ENCODE peak calls at places on chromosomes 5 and 9, in six cellular contexts. One of them, this sample, is unnamed.

GRCh38 chr5:130890610-130891009 is 274.4 kb downstream of the HINT1 start:
- DNase-seq in AG08395: no peak
- DNase-seq in left cardiac atrium: no peak
- DNase-seq in cerebellum: no peak
- DNase-seq in activated CD8-positive, alpha-beta T cell treated with anti-CD3 and anti-CD28 coated beads for 36 hours: no peak
- DNase-seq in fibroblast of mammary gland: no peak
- DNase-seq in this sample: no peak

GRCh38 chr5:59588922-59589321 is 304.6 kb downstream of the PDE4D start:
- DNase-seq in AG08395: peak
- DNase-seq in left cardiac atrium: no peak
- DNase-seq in cerebellum: no peak
- DNase-seq in activated CD8-positive, alpha-beta T cell treated with anti-CD3 and anti-CD28 coated beads for 36 hours: no peak
- DNase-seq in fibroblast of mammary gland: peak
- DNase-seq in this sample: no peak

GRCh38 chr9:36392489-36392888 is 7.6 kb downstream of the RNF38 start:
- DNase-seq in AG08395: no peak
- DNase-seq in left cardiac atrium: no peak
- DNase-seq in cerebellum: no peak
- DNase-seq in activated CD8-positive, alpha-beta T cell treated with anti-CD3 and anti-CD28 coated beads for 36 hours: no peak
- DNase-seq in fibroblast of mammary gland: no peak
- DNase-seq in this sample: no peak

GRCh38 chr9:5884191-5884590 is 6.5 kb upstream of the MLANA start:
- DNase-seq in AG08395: no peak
- DNase-seq in left cardiac atrium: no peak
- DNase-seq in cerebellum: no peak
- DNase-seq in activated CD8-positive, alpha-beta T cell treated with anti-CD3 and anti-CD28 coated beads for 36 hours: no peak
- DNase-seq in fibroblast of mammary gland: no peak
- DNase-seq in this sample: no peak

GRCh38 chr5:3320317-3320865 is 275.2 kb upstream of the IRX1 start:
- DNase-seq in AG08395: peak
- DNase-seq in left cardiac atrium: no peak
- DNase-seq in cerebellum: no peak
- DNase-seq in activated CD8-positive, alpha-beta T cell treated with anti-CD3 and anti-CD28 coated beads for 36 hours: no peak
- DNase-seq in fibroblast of mammary gland: no peak
- DNase-seq in this sample: peak

GRCh38 chr5:52690236-52690685 is 97.5 kb upstream of the ITGA1 start:
- DNase-seq in AG08395: no peak
- DNase-seq in left cardiac atrium: no peak
- DNase-seq in cerebellum: no peak
- DNase-seq in activated CD8-positive, alpha-beta T cell treated with anti-CD3 and anti-CD28 coated beads for 36 hours: no peak
- DNase-seq in fibroblast of mammary gland: peak
- DNase-seq in this sample: no peak

GRCh38 chr9:133735415-133735775 is 2.8 kb downstream of the SARDH start:
- DNase-seq in AG08395: no peak
- DNase-seq in left cardiac atrium: no peak
- DNase-seq in cerebellum: no peak
- DNase-seq in activated CD8-positive, alpha-beta T cell treated with anti-CD3 and anti-CD28 coated beads for 36 hours: no peak
- DNase-seq in fibroblast of mammary gland: no peak
- DNase-seq in this sample: no peak

GRCh38 chr5:545641-546375 is 21.6 kb upstream of the SLC9A3 start:
- DNase-seq in AG08395: no peak
- DNase-seq in left cardiac atrium: peak
- DNase-seq in cerebellum: no peak
- DNase-seq in activated CD8-positive, alpha-beta T cell treated with anti-CD3 and anti-CD28 coated beads for 36 hours: no peak
- DNase-seq in fibroblast of mammary gland: no peak
- DNase-seq in this sample: no peak

GRCh38 chr9:91033802-91034201 is 232.2 kb downstream of the SYK start:
- DNase-seq in AG08395: no peak
- DNase-seq in left cardiac atrium: no peak
- DNase-seq in cerebellum: no peak
- DNase-seq in activated CD8-positive, alpha-beta T cell treated with anti-CD3 and anti-CD28 coated beads for 36 hours: peak
- DNase-seq in fibroblast of mammary gland: peak
- DNase-seq in this sample: no peak

GRCh38 chr5:55483903-55484302 is 50.9 kb downstream of the PLPP1 start:
- DNase-seq in AG08395: no peak
- DNase-seq in left cardiac atrium: no peak
- DNase-seq in cerebellum: no peak
- DNase-seq in activated CD8-positive, alpha-beta T cell treated with anti-CD3 and anti-CD28 coated beads for 36 hours: no peak
- DNase-seq in fibroblast of mammary gland: no peak
- DNase-seq in this sample: no peak

GRCh38 chr9:468766-469496 is 254.3 kb downstream of the DOCK8 start:
- DNase-seq in AG08395: no peak
- DNase-seq in left cardiac atrium: peak
- DNase-seq in cerebellum: peak
- DNase-seq in activated CD8-positive, alpha-beta T cell treated with anti-CD3 and anti-CD28 coated beads for 36 hours: no peak
- DNase-seq in fibroblast of mammary gland: no peak
- DNase-seq in this sample: no peak

GRCh38 chr5:54701179-54701578 is 183.6 kb downstream of the SNX18 start:
- DNase-seq in AG08395: peak
- DNase-seq in left cardiac atrium: no peak
- DNase-seq in cerebellum: no peak
- DNase-seq in activated CD8-positive, alpha-beta T cell treated with anti-CD3 and anti-CD28 coated beads for 36 hours: no peak
- DNase-seq in fibroblast of mammary gland: peak
- DNase-seq in this sample: peak

GRCh38 chr5:179297026-179297425 is 48.2 kb downstream of the ADAMTS2 start:
- DNase-seq in AG08395: no peak
- DNase-seq in left cardiac atrium: no peak
- DNase-seq in cerebellum: no peak
- DNase-seq in activated CD8-positive, alpha-beta T cell treated with anti-CD3 and anti-CD28 coated beads for 36 hours: no peak
- DNase-seq in fibroblast of mammary gland: no peak
- DNase-seq in this sample: no peak

GRCh38 chr5:103801681-103802080 is 239.1 kb upstream of the NUDT12 start:
- DNase-seq in AG08395: no peak
- DNase-seq in left cardiac atrium: no peak
- DNase-seq in cerebellum: no peak
- DNase-seq in activated CD8-positive, alpha-beta T cell treated with anti-CD3 and anti-CD28 coated beads for 36 hours: no peak
- DNase-seq in fibroblast of mammary gland: peak
- DNase-seq in this sample: peak

GRCh38 chr5:113612060-113612496 is 98.6 kb downstream of the YTHDC2 start:
- DNase-seq in AG08395: peak
- DNase-seq in left cardiac atrium: no peak
- DNase-seq in cerebellum: peak
- DNase-seq in activated CD8-positive, alpha-beta T cell treated with anti-CD3 and anti-CD28 coated beads for 36 hours: no peak
- DNase-seq in fibroblast of mammary gland: peak
- DNase-seq in this sample: no peak

GRCh38 chr9:134378901-134379338 is 52.7 kb downstream of the RXRA start:
- DNase-seq in AG08395: peak
- DNase-seq in left cardiac atrium: peak
- DNase-seq in cerebellum: peak
- DNase-seq in activated CD8-positive, alpha-beta T cell treated with anti-CD3 and anti-CD28 coated beads for 36 hours: no peak
- DNase-seq in fibroblast of mammary gland: peak
- DNase-seq in this sample: peak

GRCh38 chr5:137607771-137608170 is 108.6 kb upstream of the SPOCK1 start:
- DNase-seq in AG08395: no peak
- DNase-seq in left cardiac atrium: no peak
- DNase-seq in cerebellum: no peak
- DNase-seq in activated CD8-positive, alpha-beta T cell treated with anti-CD3 and anti-CD28 coated beads for 36 hours: no peak
- DNase-seq in fibroblast of mammary gland: no peak
- DNase-seq in this sample: no peak

GRCh38 chr5:176352116-176352878 is 9.3 kb downstream of the KIAA1191 start:
- DNase-seq in AG08395: no peak
- DNase-seq in left cardiac atrium: no peak
- DNase-seq in cerebellum: no peak
- DNase-seq in activated CD8-positive, alpha-beta T cell treated with anti-CD3 and anti-CD28 coated beads for 36 hours: no peak
- DNase-seq in fibroblast of mammary gland: no peak
- DNase-seq in this sample: no peak

GRCh38 chr9:114981095-114981494 is 50.7 kb upstream of the TNFSF8 start:
- DNase-seq in AG08395: no peak
- DNase-seq in left cardiac atrium: no peak
- DNase-seq in cerebellum: no peak
- DNase-seq in activated CD8-positive, alpha-beta T cell treated with anti-CD3 and anti-CD28 coated beads for 36 hours: no peak
- DNase-seq in fibroblast of mammary gland: no peak
- DNase-seq in this sample: no peak

This sample was measured in MG63.